ENCODE peak calls at places on chromosomes 12 and 14, in six cellular contexts. T is lung, R is AG10803, E is left cardiac atrium, V is Caki2, W is astrocyte of the spinal cord. C is an unnamed sample.

GRCh38 chr14:23366163-23366921 is 1.4 kb upstream of the EFS start:
- DNase-seq in W (peak), V (no peak), E (peak), R (peak), T (peak), C (peak)

GRCh38 chr12:59372971-59373370 is 222.9 kb upstream of the SLC16A7 start:
- DNase-seq in T (no peak), W (peak), E (no peak), V (peak), R (peak), C (no peak)

GRCh38 chr14:34359423-34360120 is 102.5 kb downstream of the SPTSSA start:
- DNase-seq in W (no peak), E (no peak), T (no peak), V (no peak), R (no peak), C (no peak)

GRCh38 chr14:52029881-52030280 is 39.0 kb downstream of the NID2 start:
- DNase-seq in T (no peak), W (no peak), V (no peak), E (no peak), R (peak), C (no peak)

GRCh38 chr12:45334396-45334795 is 118.5 kb downstream of the ANO6 start:
- DNase-seq in E (no peak), T (no peak), W (no peak), V (no peak), R (no peak), C (no peak)

GRCh38 chr12:3040663-3041544 is 36.3 kb upstream of the TSPAN9 start:
- DNase-seq in T (no peak), V (no peak), E (no peak), R (no peak), W (no peak), C (no peak)

GRCh38 chr12:93361159-93361919 is 16.4 kb upstream of the NUDT4 start:
- DNase-seq in T (no peak), E (peak), R (peak), V (peak), W (peak), C (no peak)

GRCh38 chr12:90235642-90236041 is 527.0 kb upstream of the ATP2B1 start:
- DNase-seq in R (peak), T (no peak), E (no peak), W (no peak), V (no peak), C (no peak)

GRCh38 chr12:57620936-57621496 is 9.8 kb downstream of the ARHGEF25 start:
- DNase-seq in E (peak), V (no peak), W (no peak), T (no peak), R (no peak), C (no peak)

GRCh38 chr12:59699408-59700144 is 103.7 kb downstream of the SLC16A7 start:
- DNase-seq in T (no peak), W (peak), V (no peak), R (peak), E (no peak), C (no peak)

GRCh38 chr14:32648434-32648833 is 290.2 kb upstream of the NPAS3 start:
- DNase-seq in V (no peak), R (peak), W (peak), T (no peak), E (no peak), C (no peak)

GRCh38 chr12:118984206-118984943 is 3.0 kb downstream of the SRRM4 start:
- DNase-seq in W (no peak), E (no peak), R (no peak), T (no peak), V (no peak), C (no peak)

GRCh38 chr12:131723532-131723931 is 12.6 kb downstream of the SFSWAP start:
- DNase-seq in R (no peak), T (no peak), V (no peak), E (no peak), W (no peak), C (no peak)

GRCh38 chr12:104435765-104436164 is 21.0 kb upstream of the CHST11 start:
- DNase-seq in V (no peak), E (no peak), R (no peak), T (no peak), W (no peak), C (no peak)

GRCh38 chr14:103451401-103451800 is 66.2 kb downstream of the MARK3 start:
- DNase-seq in R (no peak), W (no peak), E (no peak), T (no peak), V (no peak), C (no peak)

GRCh38 chr14:72608391-72609204 is 285.3 kb downstream of the DPF3 start:
- DNase-seq in R (peak), T (no peak), V (peak), E (no peak), W (peak), C (peak)

C was measured in ureter.